ENCODE peak calls at places on chromosome 10, in five cellular contexts. N is lower lobe of right lung, Q is tibial nerve, A is esophagus squamous epithelium, K is heart left ventricle. I is an unnamed sample. For H3K4me1, the result is how much of the 10 kb centered on the place peaks cover.

GRCh38 chr10:48314107-48314506 is 7.6 kb downstream of the MAPK8 start:
- DNase-seq in Q (no peak), N (no peak), A (no peak), K (no peak), I (no peak)

GRCh38 chr10:64350665-64351064 is 829.5 kb downstream of the REEP3 start:
- DNase-seq in K (no peak), N (no peak), A (no peak), Q (no peak), I (no peak)

GRCh38 chr10:93599778-93600177 is 1.3 kb downstream of the RBP4 start:
- DNase-seq in A (no peak), N (no peak), K (no peak), Q (no peak), I (no peak)

GRCh38 chr10:66180651-66181318 is 745.1 kb upstream of the LRRTM3 start:
- DNase-seq in Q (peak), K (no peak), A (no peak), N (no peak), I (no peak)

GRCh38 chr10:28906934-28907333 is 229.6 kb downstream of the BAMBI start:
- DNase-seq in K (no peak), Q (no peak), N (no peak), A (no peak), I (no peak)

GRCh38 chr10:116371737-116372136 is 47.5 kb downstream of the CCDC172 start:
- DNase-seq in K (no peak), A (no peak), Q (no peak), N (no peak), I (no peak)

GRCh38 chr10:69224862-69225657 is 4.9 kb downstream of the HKDC1 start:
- DNase-seq in K (no peak), A (no peak), N (no peak), Q (no peak), I (no peak)

GRCh38 chr10:63105811-63106755 is 27.0 kb upstream of the NRBF2 start:
- DNase-seq in Q (peak), A (no peak), N (no peak), K (peak), I (no peak)

GRCh38 chr10:48607356-48608278 is 2.7 kb upstream of the ARHGAP22 start:
- DNase-seq in A (no peak), N (no peak), Q (no peak), K (no peak), I (no peak)

GRCh38 chr10:86734209-86734988 is 22.0 kb upstream of the BMPR1A start:
- DNase-seq in Q (no peak), N (no peak), A (no peak), K (no peak), I (no peak)

GRCh38 chr10:71083457-71083975 is 128.9 kb upstream of the UNC5B start:
- DNase-seq in K (peak), N (no peak), Q (no peak), A (no peak), I (peak)

GRCh38 chr10:116069856-116070255 is 203.2 kb downstream of the GFRA1 start:
- DNase-seq in N (no peak), A (no peak), K (no peak), Q (no peak), I (no peak)

GRCh38 chr10:46296629-46297275 is 10.0 kb downstream of the ANTXRL start:
- DNase-seq in Q (no peak), N (no peak), K (no peak), A (no peak), I (peak)

GRCh38 chr10:88281592-88282268 is 301.4 kb downstream of the RNLS start:
- DNase-seq in A (no peak), K (no peak), Q (no peak), N (no peak), I (no peak)

GRCh38 chr10:25083546-25084111 is 67.2 kb downstream of the THNSL1 start:
- DNase-seq in K (no peak), N (no peak), A (no peak), Q (no peak), I (no peak)

GRCh38 chr10:104331208-104331838 is 6.9 kb downstream of the ITPRIP start:
- DNase-seq in K (peak), Q (no peak), N (no peak), A (no peak), I (no peak)

GRCh38 chr10:110074986-110075664 is 67.3 kb downstream of the ADD3 start:
- DNase-seq in A (no peak), K (no peak), Q (no peak), N (no peak), I (no peak)

GRCh38 chr10:129506101-129506797 is 39.2 kb downstream of the MGMT start:
- DNase-seq in K (no peak), N (no peak), Q (no peak), A (no peak), I (no peak)

GRCh38 chr10:5606864-5607263 is 59.5 kb downstream of the ASB13 start:
- DNase-seq in A (no peak), K (no peak), Q (no peak), N (peak), I (no peak)

GRCh38 chr10:120456626-120457430 is at the start of gene PLPP4:
- DNase-seq in N (no peak), A (no peak), K (no peak), Q (no peak), I (no peak)

GRCh38 chr10:78009662-78010061 is 19.7 kb downstream of the POLR3A start:
- DNase-seq in A (no peak), Q (no peak), N (no peak), K (no peak), I (no peak)

DNA sequence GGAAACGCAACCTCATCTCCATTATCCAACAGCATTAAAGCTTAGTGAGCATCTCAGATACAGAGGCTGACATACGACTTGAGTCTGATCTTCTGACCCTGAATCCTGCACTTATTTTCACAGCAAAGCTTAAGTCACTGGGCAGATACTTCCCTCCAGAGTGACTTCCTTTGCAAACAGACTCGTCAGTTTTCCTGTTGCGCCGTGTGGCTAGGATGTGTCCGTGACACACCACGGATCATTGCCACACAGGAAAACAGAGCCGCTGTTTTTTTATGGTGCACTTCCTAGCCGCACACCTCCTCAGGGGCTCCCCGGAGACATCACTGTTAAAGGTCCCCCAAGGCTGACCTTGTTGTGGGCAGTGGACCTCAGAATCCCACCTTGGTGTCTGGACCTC is 94.9 kb upstream of the MKI67 start:
- DNase-seq in K (no peak), N (no peak), A (no peak), Q (no peak), I (no peak)
- H3K4me1 ChIP-seq in K (under half), N (under half), A (under half), Q (under half), I (under half)

GRCh38 chr10:102153093-102153620 is 968 bp downstream of the NOLC1 start:
- DNase-seq in Q (no peak), K (no peak), A (no peak), N (no peak), I (no peak)
- H3K4me1 ChIP-seq in Q (under half), K (under half), A (under half), N (under half), I (under half)

DNA sequence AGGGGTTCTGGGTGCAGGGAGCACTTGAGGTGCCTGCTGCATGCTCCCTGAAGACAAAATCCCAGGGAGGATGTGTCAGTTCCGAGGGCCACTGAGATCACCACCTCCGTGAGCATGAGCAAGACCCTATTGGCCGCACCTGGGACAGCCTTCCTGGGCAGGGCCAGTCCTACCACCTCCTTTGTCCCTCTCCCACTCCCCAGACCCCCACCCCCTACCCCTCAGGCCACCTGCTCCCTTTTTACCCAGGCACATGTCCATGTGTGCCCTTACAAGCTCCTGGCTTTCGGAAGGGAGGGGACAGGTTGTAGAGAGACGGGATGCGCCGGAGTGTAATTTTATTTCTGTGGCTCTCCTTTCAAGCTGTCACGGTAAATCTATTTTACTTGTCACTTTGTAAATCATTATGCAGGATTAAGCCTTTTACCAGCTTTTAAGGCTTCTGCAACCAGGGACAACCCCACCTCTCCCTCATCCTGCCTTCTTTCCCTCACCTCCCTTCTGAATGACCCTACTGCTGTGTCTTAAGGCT is 20.9 kb downstream of the ZMIZ1 start:
- DNase-seq in K (no peak), Q (no peak), N (no peak), A (no peak), I (no peak)
- H3K4me1 ChIP-seq in K (half or more), Q (under half), N (half or more), A (half or more), I (under half)

DNA sequence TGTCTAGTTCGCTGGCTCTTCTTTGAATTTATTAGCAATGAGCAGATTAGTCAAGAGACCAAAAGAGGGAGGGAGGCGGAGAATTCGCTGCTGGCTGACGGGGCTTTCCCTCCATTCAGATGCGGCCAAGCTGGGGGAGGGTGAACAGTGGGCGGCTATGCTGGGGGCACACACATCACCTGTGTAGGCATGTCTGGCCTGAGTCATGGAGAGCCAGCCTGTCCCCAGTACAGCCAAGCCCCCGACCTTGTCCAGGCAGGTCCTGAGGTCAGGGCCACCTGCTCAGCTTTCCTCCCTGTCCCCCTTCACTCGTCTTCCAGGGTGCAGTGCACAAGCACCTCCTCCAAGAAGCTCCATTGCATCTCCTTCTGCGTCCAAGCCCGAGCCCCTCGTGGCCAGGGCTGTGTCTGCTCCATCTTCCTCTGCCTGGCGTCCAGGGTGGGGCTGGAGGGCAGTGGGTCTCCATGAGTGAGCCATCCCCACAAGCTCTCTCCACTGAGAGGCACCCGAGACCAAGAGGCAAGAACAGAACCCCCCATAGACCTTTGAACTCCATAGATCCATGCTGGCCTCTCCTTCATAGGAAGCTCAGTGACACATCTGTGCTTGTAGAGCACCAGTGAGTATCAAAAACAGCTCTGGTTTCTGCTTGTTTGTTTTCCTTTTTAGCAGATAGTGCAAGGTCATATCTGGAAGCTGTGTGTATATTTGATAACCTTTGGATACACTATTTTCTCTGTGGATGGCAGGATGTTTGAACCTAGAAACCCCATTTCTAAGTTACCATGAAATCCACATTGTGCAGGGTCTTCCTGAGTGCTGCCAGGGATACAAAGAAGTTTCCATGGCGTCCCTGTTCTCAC is 1.9 kb upstream of the DEPP1 start:
- DNase-seq in K (no peak), N (no peak), Q (no peak), A (no peak), I (peak)
- H3K4me1 ChIP-seq in K (half or more), N (half or more), Q (under half), A (half or more), I (under half)

GRCh38 chr10:11685787-11686218 is 56.4 kb upstream of the ECHDC3 start:
- DNase-seq in N (peak), Q (peak), A (peak), K (peak), I (no peak)
- H3K4me1 ChIP-seq in N (under half), Q (under half), A (half or more), K (under half), I (under half)

GRCh38 chr10:100826661-100826982 is 81.2 kb downstream of the PAX2 start:
- DNase-seq in Q (no peak), N (no peak), A (no peak), K (no peak), I (no peak)
- H3K4me1 ChIP-seq in Q (under half), N (under half), A (under half), K (under half), I (under half)

GRCh38 chr10:121526040-121526790 is 72.0 kb downstream of the FGFR2 start:
- DNase-seq in Q (no peak), K (no peak), A (no peak), N (no peak), I (no peak)

GRCh38 chr10:121526801-121527221 is 71.4 kb downstream of the FGFR2 start:
- DNase-seq in N (no peak), K (no peak), A (no peak), Q (no peak), I (no peak)

GRCh38 chr10:121527690-121528089 is 70.6 kb downstream of the FGFR2 start:
- DNase-seq in N (peak), K (no peak), Q (peak), A (no peak), I (no peak)

GRCh38 chr10:121524138-121524817 is 74.0 kb downstream of the FGFR2 start:
- DNase-seq in N (no peak), K (no peak), Q (no peak), A (no peak), I (no peak)

GRCh38 chr10:121525276-121526039 is 72.8 kb downstream of the FGFR2 start:
- DNase-seq in A (no peak), N (no peak), Q (no peak), K (no peak), I (no peak)
- H3K4me1 ChIP-seq in A (half or more), N (under half), Q (under half), K (under half), I (under half)

GRCh38 chr10:126196225-126196624 is 192.1 kb downstream of the ADAM12 start:
- DNase-seq in A (no peak), K (no peak), Q (no peak), N (no peak), I (no peak)
- H3K4me1 ChIP-seq in A (under half), K (under half), Q (under half), N (under half), I (under half)

GRCh38 chr10:125140151-125140550 is 20.2 kb downstream of the CTBP2 start:
- DNase-seq in Q (no peak), N (no peak), A (no peak), K (no peak), I (no peak)
- H3K4me1 ChIP-seq in Q (under half), N (under half), A (half or more), K (half or more), I (under half)

DNA sequence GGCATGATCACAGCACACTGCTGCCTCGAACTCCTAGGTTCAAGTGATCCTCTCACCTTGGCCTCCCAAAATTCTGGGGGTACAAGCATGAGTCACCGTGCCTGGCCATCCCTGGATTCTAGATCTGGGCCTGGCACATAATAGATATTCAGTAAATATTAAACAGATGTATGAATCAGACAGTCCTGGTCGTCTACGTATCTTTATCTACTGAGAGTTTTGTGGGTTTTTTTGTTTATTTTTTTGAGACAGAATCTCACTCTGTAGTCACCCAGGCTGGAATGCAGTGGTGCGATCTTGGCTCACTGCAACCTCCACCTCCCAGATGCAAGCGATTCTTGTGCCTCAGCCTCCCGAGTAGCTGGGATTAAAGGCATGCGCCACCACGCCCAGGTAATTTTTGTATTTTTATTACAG is 24.3 kb upstream of the ITGB1 start:
- DNase-seq in K (no peak), N (no peak), A (no peak), Q (no peak), I (no peak)
- H3K4me1 ChIP-seq in K (under half), N (under half), A (under half), Q (under half), I (under half)